ENCODE peak calls at places on chromosomes 2 and 18, in six cellular contexts. P is T-helper 2 cell, C is brain microvascular endothelial cell, N is kidney epithelial cell, W is amygdala, M is Right ventricle myocardium superior. E is an unnamed sample.

GRCh38 chr18:13289501-13290205 is 71.1 kb downstream of the LDLRAD4 start:
- DNase-seq in P (no peak), N (no peak), C (no peak), M (no peak), W (no peak), E (no peak)

GRCh38 chr2:128623776-128624424 is 305.2 kb upstream of the HS6ST1 start:
- DNase-seq in P (no peak), C (peak), W (no peak), N (peak), M (no peak), E (no peak)

GRCh38 chr2:21041943-21042707 is 1.7 kb downstream of the APOB start:
- DNase-seq in M (no peak), N (no peak), C (no peak), P (no peak), W (no peak), E (no peak)

GRCh38 chr2:73827018-73827417 is 1.7 kb upstream of the STAMBP start:
- DNase-seq in N (no peak), M (no peak), P (no peak), W (no peak), C (peak), E (no peak)

GRCh38 chr2:230749111-230749510 is 36.5 kb downstream of the CAB39 start:
- DNase-seq in N (no peak), P (no peak), M (no peak), C (peak), W (no peak), E (no peak)

GRCh38 chr2:72141881-72142742 is 5.5 kb downstream of the CYP26B1 start:
- DNase-seq in C (no peak), N (no peak), W (no peak), P (no peak), M (peak), E (no peak)

GRCh38 chr2:216633616-216634316 is 546 bp downstream of the IGFBP2 start:
- DNase-seq in M (peak), C (no peak), W (no peak), P (no peak), N (no peak), E (no peak)

GRCh38 chr2:215618145-215618544 is 182.3 kb upstream of the FN1 start:
- DNase-seq in N (no peak), M (no peak), C (no peak), P (no peak), W (no peak), E (no peak)

GRCh38 chr2:157256621-157257020 is 884 bp upstream of the GALNT5 start:
- DNase-seq in M (no peak), C (no peak), W (no peak), P (no peak), N (no peak), E (no peak)

GRCh38 chr2:240435955-240436625 is 627 bp downstream of the GPC1 start:
- DNase-seq in P (no peak), N (no peak), W (no peak), M (peak), C (no peak), E (no peak)

GRCh38 chr2:216362730-216363129 is 9.6 kb downstream of the MARCHF4 start:
- DNase-seq in C (peak), P (no peak), N (no peak), M (no peak), W (no peak), E (no peak)

GRCh38 chr18:70365361-70365760 is 76.5 kb downstream of the SOCS6 start:
- DNase-seq in C (no peak), P (no peak), W (no peak), N (no peak), M (no peak), E (no peak)

GRCh38 chr18:33201509-33201926 is 239.0 kb downstream of the CCDC178 start:
- DNase-seq in C (peak), P (no peak), N (peak), W (no peak), M (no peak), E (no peak)

GRCh38 chr2:181394741-181395437 is 62.3 kb upstream of the ITGA4 start:
- DNase-seq in M (no peak), C (no peak), N (no peak), W (no peak), P (peak), E (no peak)

GRCh38 chr2:112623913-112624777 is 21.6 kb upstream of the SLC20A1 start:
- DNase-seq in M (peak), W (no peak), C (peak), P (peak), N (no peak), E (peak)

GRCh38 chr2:64601785-64602391 is 51.8 kb downstream of the SERTAD2 start:
- DNase-seq in W (no peak), C (no peak), N (no peak), P (no peak), M (no peak), E (no peak)

GRCh38 chr2:88919087-88919738 is 227.7 kb downstream of the RPIA start:
- DNase-seq in N (no peak), W (no peak), P (no peak), C (peak), M (no peak), E (no peak)

GRCh38 chr18:57242285-57242684 is 95.4 kb downstream of the BOD1L2 start:
- DNase-seq in P (no peak), N (no peak), M (no peak), C (no peak), W (no peak), E (no peak)

GRCh38 chr2:235968616-235969324 is 199.4 kb downstream of the GBX2 start:
- DNase-seq in P (no peak), N (no peak), W (no peak), M (peak), C (no peak), E (no peak)

GRCh38 chr2:60370835-60371618 is 182.4 kb downstream of the BCL11A start:
- DNase-seq in M (no peak), C (no peak), W (no peak), P (no peak), N (no peak), E (no peak)

GRCh38 chr2:150339282-150339681 is 148.2 kb downstream of the RND3 start:
- DNase-seq in M (no peak), N (no peak), W (no peak), P (no peak), C (no peak), E (no peak)

GRCh38 chr2:72222829-72223564 is 75.3 kb upstream of the CYP26B1 start:
- DNase-seq in C (peak), N (no peak), P (no peak), W (no peak), M (no peak), E (no peak)

GRCh38 chr2:12701786-12702660 is 14.7 kb upstream of the TRIB2 start:
- DNase-seq in P (no peak), W (no peak), M (no peak), N (no peak), C (no peak), E (no peak)

GRCh38 chr2:12326449-12327190 is 390.1 kb upstream of the TRIB2 start:
- DNase-seq in C (no peak), N (no peak), P (no peak), W (no peak), M (peak), E (no peak)

GRCh38 chr2:196742685-196743084 is 56.8 kb downstream of the GTF3C3 start:
- DNase-seq in C (no peak), M (no peak), P (no peak), N (no peak), W (no peak), E (no peak)

GRCh38 chr18:77622009-77622692 is 372.5 kb downstream of the GALR1 start:
- DNase-seq in C (no peak), M (no peak), W (no peak), N (no peak), P (peak), E (no peak)

GRCh38 chr2:222878877-222879601 is 18.2 kb downstream of the ACSL3 start:
- DNase-seq in C (peak), M (no peak), P (no peak), N (no peak), W (no peak), E (no peak)

GRCh38 chr2:233801357-233802131 is 23.4 kb downstream of the MROH2A start:
- DNase-seq in M (no peak), P (no peak), W (no peak), N (no peak), C (no peak), E (no peak)

GRCh38 chr2:62774555-62775366 is 69.2 kb downstream of the EHBP1 start:
- DNase-seq in W (no peak), P (no peak), M (no peak), N (no peak), C (peak), E (no peak)

GRCh38 chr2:230949966-230950832 is 25.2 kb upstream of the GPR55 start:
- DNase-seq in P (no peak), M (no peak), N (no peak), C (no peak), W (no peak), E (no peak)

GRCh38 chr2:72145658-72146329 is 1.9 kb downstream of the CYP26B1 start:
- DNase-seq in P (no peak), N (no peak), C (no peak), W (no peak), M (peak), E (no peak)

GRCh38 chr2:226736391-226736790 is 63.2 kb downstream of the IRS1 start:
- DNase-seq in C (no peak), M (no peak), W (no peak), N (no peak), P (no peak), E (no peak)

GRCh38 chr2:186887107-186888090 is 38.4 kb upstream of the ZSWIM2 start:
- DNase-seq in W (no peak), P (no peak), N (no peak), M (peak), C (no peak), E (no peak)

E was measured in effector CD8-positive, alpha-beta T cell.